ENCODE peak calls at places on chromosomes 12 and 14, in four cellular contexts. A is GM12878, X is K562, P is H1. F is an unnamed sample.
A peak's percentile ranks its signal among the peaks of the same experiment; 100 is the strongest.

GRCh38 chr12:26828315-26828714 is 4.7 kb downstream of the ITPR2 start:
- DNase-seq in X (no peak), A (no peak), P (no peak), F (no peak)

GRCh38 chr14:92217956-92218355 is 96.2 kb downstream of the CPSF2 start:
- DNase-seq in P (no peak), X (no peak), A (no peak), F (no peak)

GRCh38 chr12:24861751-24862575 is 86.9 kb downstream of the BCAT1 start:
- DNase-seq in P (no peak), A (no peak), X (peak; percentile 60), F (peak; percentile 25)

GRCh38 chr12:90343966-90344365 is 611.0 kb downstream of the CCER1 start:
- DNase-seq in A (no peak), P (no peak), X (no peak), F (no peak)

GRCh38 chr12:53489242-53489915 is 9.9 kb downstream of the MAP3K12 start:
- DNase-seq in X (no peak), A (no peak), P (no peak), F (no peak)

GRCh38 chr12:7112041-7112440 is 3.0 kb upstream of the C1RL start:
- DNase-seq in A (no peak), X (no peak), P (no peak), F (no peak)

GRCh38 chr12:115313929-115314328 is 630.0 kb upstream of the TBX3 start:
- DNase-seq in X (no peak), P (no peak), A (no peak), F (peak; percentile 92)

GRCh38 chr12:119176267-119177055 is 2.3 kb upstream of the HSPB8 start:
- DNase-seq in X (no peak), P (no peak), A (no peak), F (peak; percentile 95)

GRCh38 chr12:49296836-49297694 is 2.1 kb downstream of the PRPH start:
- DNase-seq in P (no peak), A (no peak), X (peak; percentile 89), F (no peak)

GRCh38 chr12:116662612-116663144 is 75.2 kb downstream of the SPRING1 start:
- DNase-seq in A (no peak), P (no peak), X (no peak), F (peak; percentile 37)

GRCh38 chr12:89138048-89138852 is 214.1 kb downstream of the DUSP6 start:
- DNase-seq in X (no peak), P (no peak), A (no peak), F (peak; percentile 43)

GRCh38 chr12:109261939-109262338 is 47.1 kb downstream of the FOXN4 start:
- DNase-seq in A (no peak), P (no peak), X (no peak), F (no peak)

GRCh38 chr12:108594-108993 is 42.0 kb downstream of the IQSEC3 start:
- DNase-seq in X (no peak), A (no peak), P (no peak), F (no peak)

GRCh38 chr14:101005447-101005846 is 101.9 kb upstream of the RTL1 start:
- DNase-seq in P (no peak), X (no peak), A (no peak), F (no peak)

GRCh38 chr12:94802796-94803195 is 152.4 kb upstream of the TMCC3 start:
- DNase-seq in A (no peak), P (no peak), X (no peak), F (no peak)

GRCh38 chr14:23132970-23133369 is 13.9 kb upstream of the CEBPE start:
- DNase-seq in P (no peak), X (no peak), A (no peak), F (no peak)

GRCh38 chr14:90458536-90458935 is 61.7 kb downstream of the CALM1 start:
- DNase-seq in X (no peak), A (no peak), P (no peak), F (no peak)

GRCh38 chr14:94158239-94158888 is 15.8 kb upstream of the PPP4R4 start:
- DNase-seq in X (no peak), P (no peak), A (no peak), F (no peak)

GRCh38 chr12:58639323-58639934 is 280.9 kb downstream of the LRIG3 start:
- DNase-seq in A (no peak), P (no peak), X (no peak), F (peak; percentile 71)

GRCh38 chr14:61544448-61545202 is 150.7 kb upstream of the HIF1A start:
- DNase-seq in X (no peak), P (no peak), A (no peak), F (no peak)

GRCh38 chr12:131397493-131398181 is 313.3 kb upstream of the SFSWAP start:
- DNase-seq in A (no peak), X (no peak), P (no peak), F (no peak)

GRCh38 chr12:11727133-11727664 is 77.7 kb downstream of the ETV6 start:
- DNase-seq in P (no peak), X (no peak), A (peak; percentile 87), F (no peak)

GRCh38 chr12:57551637-57552305 is 1.9 kb downstream of the KIF5A start:
- DNase-seq in A (no peak), P (no peak), X (peak; percentile 28), F (no peak)

GRCh38 chr12:2877047-2877958 is at the start of the genes FOXM1 and RHNO1:
- DNase-seq in X (peak; percentile 86), P (peak; percentile 74), A (no peak), F (peak; percentile 85)

GRCh38 chr12:66441905-66442559 is 139.7 kb downstream of the HELB start:
- DNase-seq in X (no peak), A (no peak), P (no peak), F (no peak)

GRCh38 chr12:67578976-67579661 is 69.4 kb upstream of the DYRK2 start:
- DNase-seq in X (no peak), P (no peak), A (no peak), F (no peak)

GRCh38 chr12:54734196-54734950 is 86.2 kb upstream of the DCD start:
- DNase-seq in A (no peak), P (no peak), X (no peak), F (no peak)

GRCh38 chr12:111766608-111767361 is at the start of gene ALDH2:
- DNase-seq in X (peak; percentile 82), P (peak; percentile 50), A (no peak), F (peak; percentile 43)

GRCh38 chr12:121513464-121514183 is 67.2 kb downstream of the KDM2B start:
- DNase-seq in P (peak; percentile 38), X (peak; percentile 86), A (no peak), F (no peak)

GRCh38 chr12:109999983-110000505 is 814 bp downstream of the ANKRD13A start:
- DNase-seq in X (peak; percentile 38), A (no peak), P (no peak), F (no peak)

GRCh38 chr14:76377675-76378074 is 1.7 kb downstream of the ESRRB start:
- DNase-seq in P (no peak), A (no peak), X (no peak), F (no peak)

GRCh38 chr14:76375484-76375883 is 453 bp upstream of the ESRRB start:
- DNase-seq in X (no peak), P (no peak), A (no peak), F (no peak)

GRCh38 chr14:76376001-76376404 is at the start of gene ESRRB:
- DNase-seq in P (peak; percentile 27), A (no peak), X (no peak), F (peak; percentile 5)

GRCh38 chr14:76376878-76377523 is 1.1 kb downstream of the ESRRB start:
- DNase-seq in X (no peak), A (no peak), P (no peak), F (no peak)

DNA sequence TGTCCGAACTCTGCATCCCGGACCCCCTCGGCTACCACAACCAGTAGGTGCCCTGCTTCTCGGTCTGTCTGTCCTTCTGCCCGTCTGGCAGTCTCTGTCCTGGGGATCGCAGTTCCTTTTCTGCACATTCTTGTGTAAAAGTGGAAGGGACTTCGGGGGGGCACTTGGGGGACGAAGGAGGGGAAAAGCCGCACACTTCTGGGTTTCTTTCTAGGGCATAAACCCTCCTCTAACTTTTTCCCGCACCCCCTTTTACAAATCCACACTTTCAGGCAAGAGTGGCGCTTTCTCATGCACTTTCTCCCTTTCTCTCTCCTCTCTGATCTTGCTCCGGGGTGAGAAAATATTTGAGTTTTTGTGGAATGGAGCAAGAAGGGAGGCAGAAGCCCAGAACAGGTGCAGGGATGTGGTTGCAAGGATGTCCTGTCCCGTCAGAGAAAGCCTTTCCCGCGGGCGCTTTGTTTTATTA is 506 bp downstream of the ESRRB start:
- DNase-seq in X (no peak), P (no peak), A (no peak), F (no peak)
- H3K4me2 ChIP-seq in X (no peak overlapping the region), P (peak overlapping the region; percentile 97), A (peak overlapping the region; percentile 7), F (peak overlapping the region; percentile 72)

GRCh38 chr12:14913381-14913781 is 25.0 kb downstream of the ERP27 start:
- DNase-seq in A (no peak), P (no peak), X (no peak), F (no peak)
- TF ChIP-seq CHD1 in A (no peak), P (no peak), X (no peak), F (no peak)

GRCh38 chr12:52082668-52082987 is 3.1 kb downstream of the SMIM41 start:
- DNase-seq in X (no peak), A (no peak), P (no peak), F (no peak)

GRCh38 chr12:52081263-52081733 is 1.8 kb downstream of the SMIM41 start:
- DNase-seq in P (no peak), A (no peak), X (no peak), F (no peak)

GRCh38 chr12:52083638-52083996 is 4.1 kb downstream of the SMIM41 start:
- DNase-seq in A (no peak), X (no peak), P (no peak), F (no peak)

GRCh38 chr12:52082988-52083637 is 3.6 kb downstream of the SMIM41 start:
- DNase-seq in X (peak; percentile 76), P (no peak), A (no peak), F (peak; percentile 71)

GRCh38 chr12:52082026-52082667 is 2.6 kb downstream of the SMIM41 start:
- DNase-seq in X (no peak), P (no peak), A (no peak), F (peak; percentile 61)
- H3K4me2 ChIP-seq in X (no peak overlapping the region), P (no peak overlapping the region), A (no peak overlapping the region), F (peak overlapping the region; percentile 47)

GRCh38 chr12:124335426-124336183 is 40.7 kb downstream of the RFLNA start:
- DNase-seq in A (no peak), X (no peak), P (no peak), F (no peak)
- TF ChIP-seq CHD1 in A (no peak), X (no peak), P (no peak), F (no peak)

F was measured in IMR-90.